ENCODE peak calls at places on chromosomes 6 and 20, in eight cellular contexts. M is endothelial cell, Q is astrocyte, N is GM13977, X is right atrium auricular region, Y is lower leg skin, G is GM20000, P is PC-9. A is an unnamed sample.

GRCh38 chr6:161598896-161599295 is 325.0 kb upstream of the AGPAT4 start:
- DNase-seq in M (no peak), Q (no peak), N (no peak), X (no peak), Y (no peak), G (no peak), P (no peak), A (no peak)

GRCh38 chr20:62741191-62741676 is 32.6 kb downstream of the NTSR1 start:
- DNase-seq in M (peak), Q (no peak), N (no peak), X (no peak), Y (peak), G (no peak), P (no peak), A (no peak)

GRCh38 chr6:26286168-26286854 is 78.7 kb upstream of the BTN3A2 start:
- DNase-seq in M (peak), Q (peak), N (peak), X (peak), Y (peak), G (peak), P (peak), A (peak)

GRCh38 chr20:58721951-58722371 is 29.4 kb downstream of the NPEPL1 start:
- DNase-seq in M (no peak), Q (no peak), N (no peak), X (peak), Y (peak), G (no peak), P (no peak), A (no peak)

GRCh38 chr6:46381057-46381456 is 110.2 kb downstream of the RCAN2 start:
- DNase-seq in M (no peak), Q (no peak), N (no peak), X (no peak), Y (no peak), G (no peak), P (no peak), A (no peak)

GRCh38 chr6:11815231-11815630 is 36.6 kb upstream of the ADTRP start:
- DNase-seq in M (no peak), Q (peak), N (no peak), X (no peak), Y (no peak), G (no peak), P (no peak), A (no peak)

GRCh38 chr20:8414611-8415274 is 282.7 kb downstream of the PLCB1 start:
- DNase-seq in M (no peak), Q (peak), N (no peak), X (no peak), Y (no peak), G (no peak), P (no peak), A (no peak)

GRCh38 chr6:150898390-150899170 is 33.1 kb downstream of the MTHFD1L start:
- DNase-seq in M (no peak), Q (peak), N (no peak), X (peak), Y (peak), G (peak), P (no peak), A (no peak)

GRCh38 chr6:170139531-170139930 is 151.3 kb downstream of the DLL1 start:
- DNase-seq in M (no peak), Q (no peak), N (no peak), X (no peak), Y (peak), G (no peak), P (no peak), A (no peak)

GRCh38 chr6:168597471-168597875 is 156.5 kb downstream of the SMOC2 start:
- DNase-seq in M (no peak), Q (no peak), N (no peak), X (no peak), Y (peak), G (no peak), P (no peak), A (no peak)

GRCh38 chr20:8132632-8133587 is 844 bp downstream of the PLCB1 start:
- DNase-seq in M (peak), Q (no peak), N (no peak), X (no peak), Y (peak), G (no peak), P (no peak), A (no peak)

GRCh38 chr6:165096868-165097267 is 212.5 kb downstream of the C6orf118 start:
- DNase-seq in M (no peak), Q (no peak), N (no peak), X (no peak), Y (no peak), G (no peak), P (no peak), A (no peak)

GRCh38 chr6:94956910-94957309 is 620.4 kb upstream of the MANEA start:
- DNase-seq in M (no peak), Q (no peak), N (no peak), X (no peak), Y (no peak), G (no peak), P (no peak), A (no peak)

GRCh38 chr20:64164123-64164836 is at the start of gene MYT1:
- DNase-seq in M (no peak), Q (no peak), N (no peak), X (no peak), Y (no peak), G (no peak), P (no peak), A (no peak)

GRCh38 chr6:105364243-105364642 is 38.6 kb downstream of the PREP start:
- DNase-seq in M (no peak), Q (no peak), N (no peak), X (no peak), Y (no peak), G (no peak), P (no peak), A (no peak)

GRCh38 chr6:165704001-165704748 is 41.1 kb upstream of the PDE10A start:
- DNase-seq in M (no peak), Q (peak), N (no peak), X (no peak), Y (no peak), G (no peak), P (no peak), A (no peak)

GRCh38 chr6:64681416-64682160 is 1025.4 kb downstream of the EYS start:
- DNase-seq in M (no peak), Q (no peak), N (no peak), X (no peak), Y (peak), G (no peak), P (no peak), A (no peak)

GRCh38 chr20:34626978-34627377 is 49.9 kb downstream of the PIGU start:
- DNase-seq in M (no peak), Q (no peak), N (no peak), X (no peak), Y (no peak), G (no peak), P (no peak), A (no peak)

GRCh38 chr6:73152998-73153757 is 72.1 kb downstream of the KHDC1L start:
- DNase-seq in M (no peak), Q (no peak), N (no peak), X (no peak), Y (no peak), G (no peak), P (no peak), A (no peak)

GRCh38 chr6:55898342-55898741 is 23.0 kb upstream of the BMP5 start:
- DNase-seq in M (no peak), Q (peak), N (no peak), X (no peak), Y (no peak), G (no peak), P (no peak), A (no peak)

GRCh38 chr6:55901765-55902164 is 26.4 kb upstream of the BMP5 start:
- DNase-seq in M (no peak), Q (no peak), N (no peak), X (no peak), Y (no peak), G (no peak), P (no peak), A (no peak)

DNA sequence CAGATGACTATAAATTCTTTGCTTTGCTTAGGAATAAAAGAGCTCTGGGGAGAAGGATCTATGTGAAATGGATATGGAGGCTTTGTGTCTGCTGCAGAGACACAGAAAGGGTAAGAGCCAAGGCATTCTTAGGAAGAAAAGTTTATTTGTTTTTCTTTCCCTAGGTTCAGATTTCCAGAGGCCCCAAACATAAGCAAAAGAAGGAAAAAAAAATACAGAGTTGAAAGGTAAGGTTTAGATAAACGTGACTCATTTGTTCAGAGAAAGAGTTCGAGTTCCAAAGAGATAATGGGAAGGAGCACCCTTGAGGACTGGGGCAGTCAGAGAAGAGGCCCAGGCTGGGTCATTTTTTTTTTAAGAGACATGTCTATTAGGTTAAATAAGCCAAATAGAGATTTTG is 27.4 kb upstream of the BMP5 start:
- DNase-seq in M (no peak), Q (no peak), N (no peak), X (no peak), Y (no peak), G (no peak), P (no peak), A (no peak)
- TF ChIP-seq CTCF in M (no peak), Q (no peak), N (no peak), X (no peak), Y (no peak), G (no peak), P (no peak), A (no peak)

DNA sequence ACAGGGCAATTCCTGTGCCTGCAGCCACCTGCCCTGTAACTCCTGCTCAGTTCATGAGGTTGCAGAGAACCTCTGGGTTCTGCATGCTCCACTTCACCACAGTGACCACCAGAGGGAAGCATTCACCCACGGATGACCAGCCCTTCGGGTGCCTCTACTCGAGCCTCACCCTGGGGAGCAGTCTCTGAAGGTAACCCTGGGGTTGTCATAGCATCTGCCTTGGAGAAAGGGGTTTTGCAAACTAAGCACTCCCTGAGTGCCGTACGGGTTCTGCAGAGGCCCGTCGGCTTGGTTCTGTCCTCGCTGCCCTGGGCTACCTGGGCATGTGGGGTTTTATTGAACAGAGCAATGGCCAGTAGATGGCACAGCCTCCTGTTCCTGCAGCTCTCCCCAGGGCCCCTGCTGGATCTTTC is 10.2 kb upstream of the CST5 start:
- DNase-seq in M (peak), Q (no peak), N (peak), X (no peak), Y (no peak), G (peak), P (peak), A (peak)
- TF ChIP-seq CTCF in M (peak), Q (peak), N (peak), X (peak), Y (no peak), G (peak), P (peak), A (peak)

DNA sequence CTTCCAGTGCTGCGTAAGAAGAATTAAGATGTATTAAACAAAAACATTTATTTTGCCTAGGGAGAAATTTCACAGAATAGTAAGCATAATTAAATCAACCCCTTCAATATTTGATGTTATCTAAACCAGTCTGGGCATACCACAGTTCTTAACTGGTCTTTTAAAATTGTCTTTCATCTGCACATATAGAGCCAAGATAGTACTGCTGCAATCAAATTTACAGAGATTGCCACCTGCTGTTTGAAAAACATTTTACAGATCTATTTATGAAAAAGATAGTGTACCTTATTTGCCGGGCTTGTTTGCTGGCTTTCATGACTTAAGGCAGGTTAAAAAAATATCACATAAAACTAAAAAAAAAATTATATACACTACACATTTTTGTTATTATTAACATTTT is 323.2 kb downstream of the ADGRB3 start:
- DNase-seq in M (no peak), Q (no peak), N (no peak), X (no peak), Y (no peak), G (peak), P (no peak), A (no peak)
- TF ChIP-seq CTCF in M (peak), Q (no peak), N (peak), X (no peak), Y (no peak), G (no peak), P (peak), A (peak)

GRCh38 chr6:33273924-33274902 is 2.3 kb downstream of the RPS18 start:
- DNase-seq in M (no peak), Q (no peak), N (no peak), X (no peak), Y (no peak), G (no peak), P (no peak), A (no peak)

GRCh38 chr6:33273129-33273923 is 1.5 kb downstream of the RPS18 start:
- DNase-seq in M (no peak), Q (no peak), N (no peak), X (no peak), Y (no peak), G (no peak), P (no peak), A (no peak)

GRCh38 chr6:33271608-33272357 is at the start of the genes RPS18 and VPS52:
- DNase-seq in M (peak), Q (peak), N (peak), X (peak), Y (peak), G (peak), P (peak), A (peak)

GRCh38 chr6:33272358-33273128 is 668 bp downstream of the RPS18 start:
- DNase-seq in M (no peak), Q (no peak), N (no peak), X (no peak), Y (no peak), G (no peak), P (no peak), A (no peak)

DNA sequence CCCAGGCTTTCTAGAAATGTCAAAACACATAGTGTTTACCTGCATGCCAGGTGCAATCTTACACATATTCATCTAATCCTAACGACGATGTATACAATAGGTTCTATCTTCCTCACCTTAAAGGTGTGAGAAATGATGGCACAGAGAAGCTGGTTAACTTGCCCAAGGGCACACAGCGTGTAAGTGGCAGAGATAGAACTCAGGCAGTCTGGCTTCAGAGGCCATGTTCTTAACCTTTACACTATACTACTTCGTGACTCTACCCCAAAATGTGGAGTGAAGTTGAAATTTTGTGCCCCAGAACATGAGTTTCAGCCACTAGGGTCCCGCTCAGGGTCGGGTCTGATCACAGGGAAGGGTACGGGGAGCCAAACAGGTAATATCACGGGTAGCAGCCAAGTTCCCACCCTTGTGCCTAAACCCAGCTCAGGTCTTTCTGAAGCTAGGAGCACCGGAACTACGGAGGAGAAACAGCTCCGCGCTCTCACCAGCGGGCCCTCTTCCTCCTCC is 523 bp downstream of the VPS52 start:
- DNase-seq in M (no peak), Q (no peak), N (no peak), X (no peak), Y (no peak), G (no peak), P (no peak), A (no peak)
- TF ChIP-seq CTCF in M (peak), Q (no peak), N (no peak), X (no peak), Y (no peak), G (no peak), P (no peak), A (no peak)

A was measured in Calu3.